ENCODE peak calls at places on chromosomes 2 and 18, in eight cellular contexts. N is activated CD8-positive, alpha-beta memory T cell treated with anti-CD3 and anti-CD28 coated beads, Interleukin-2, amount 50 U/mL, for 4 hours; T is HuH-7.5; V is posterior cingulate gyrus; R is stimulated activated naive CD8-positive, alpha-beta T cell treated with anti-CD3 and anti-CD28 coated beads, Interleukin-15, Interleukin-2, amounts not matched to agents 100 U/mL and 50 U/mL, for 24 hours; A is immature natural killer cell; G is KBM-7; H is myocyte. I is an unnamed sample.
A peak's percentile ranks its signal among the peaks of the same experiment; 100 is the strongest.

GRCh38 chr2:100999995-101000394 is 2.1 kb upstream of the RPL31 start:
- DNase-seq in V (no peak), H (no peak), A (no peak), G (no peak), T (no peak), R (no peak), N (no peak), I (no peak)

GRCh38 chr2:10222-10875 is 36.0 kb downstream of the FAM110C start:
- DNase-seq in V (peak; percentile 82), H (no peak), G (peak; percentile 18), A (no peak), N (no peak), T (no peak), R (no peak), I (no peak)

GRCh38 chr2:9800975-9801723 is 42.1 kb upstream of the TAF1B start:
- DNase-seq in V (peak; percentile 83), G (no peak), R (peak; percentile 58), T (no peak), A (no peak), H (peak; percentile 37), N (peak; percentile 54), I (peak; percentile 47)

GRCh38 chr18:9522952-9523351 is 47.6 kb downstream of the RALBP1 start:
- DNase-seq in V (no peak), N (no peak), G (no peak), H (no peak), T (no peak), A (no peak), R (no peak), I (no peak)

GRCh38 chr18:13184396-13184795 is 34.2 kb upstream of the LDLRAD4 start:
- DNase-seq in N (no peak), H (no peak), A (no peak), R (no peak), V (no peak), T (no peak), G (no peak), I (no peak)

GRCh38 chr2:158603205-158603604 is 146.5 kb downstream of the PKP4 start:
- DNase-seq in R (no peak), V (no peak), A (no peak), G (no peak), H (no peak), N (no peak), T (no peak), I (no peak)

GRCh38 chr2:133331437-133331836 is 236.8 kb downstream of the NCKAP5 start:
- DNase-seq in N (no peak), H (no peak), R (no peak), G (no peak), T (no peak), V (no peak), A (no peak), I (no peak)

GRCh38 chr18:62044490-62045000 is 142.3 kb downstream of the PIGN start:
- DNase-seq in A (no peak), H (no peak), N (no peak), G (no peak), R (no peak), V (no peak), T (no peak), I (no peak)

GRCh38 chr2:46276652-46277051 is 20.6 kb upstream of the EPAS1 start:
- DNase-seq in A (no peak), V (no peak), R (no peak), H (peak; percentile 34), G (no peak), N (no peak), T (no peak), I (no peak)

GRCh38 chr2:198664349-198664748 is 793.4 kb downstream of the SATB2 start:
- DNase-seq in T (no peak), N (no peak), R (no peak), H (no peak), A (no peak), G (no peak), V (no peak), I (no peak)

GRCh38 chr2:177724398-177725287 is 332.1 kb downstream of the AGPS start:
- DNase-seq in N (peak; percentile 32), H (peak; percentile 66), R (peak; percentile 61), A (peak; percentile 12), V (peak; percentile 92), G (peak; percentile 52), T (peak; percentile 49), I (peak; percentile 85)

GRCh38 chr2:211833582-211834279 is 704.9 kb downstream of the ERBB4 start:
- DNase-seq in V (no peak), T (no peak), G (no peak), A (no peak), R (no peak), N (no peak), H (no peak), I (no peak)

GRCh38 chr2:16407358-16407757 is 258.3 kb downstream of the CYRIA start:
- DNase-seq in H (no peak), V (no peak), G (no peak), A (no peak), N (no peak), R (no peak), T (no peak), I (no peak)

GRCh38 chr18:10370716-10371115 is 83.7 kb upstream of the APCDD1 start:
- DNase-seq in R (no peak), A (no peak), V (no peak), T (no peak), H (no peak), N (no peak), G (no peak), I (no peak)

GRCh38 chr2:213119061-213119809 is 32.2 kb downstream of the IKZF2 start:
- DNase-seq in R (peak; percentile 26), T (no peak), V (no peak), N (peak; percentile 19), G (peak; percentile 50), H (peak; percentile 44), A (peak; percentile 62), I (no peak)

GRCh38 chr2:17821535-17822451 is 5.5 kb downstream of the MSGN1 start:
- DNase-seq in G (peak; percentile 59), A (no peak), V (no peak), H (peak; percentile 53), N (no peak), R (no peak), T (no peak), I (no peak)

GRCh38 chr2:100126897-100127401 is 15.4 kb downstream of the AFF3 start:
- DNase-seq in A (no peak), T (no peak), V (no peak), R (no peak), H (no peak), G (no peak), N (no peak), I (no peak)

GRCh38 chr2:112153179-112153490 is 14.9 kb downstream of the FBLN7 start:
- DNase-seq in R (no peak), G (no peak), A (no peak), H (peak; percentile 67), V (no peak), T (no peak), N (no peak), I (no peak)

GRCh38 chr2:1736045-1736444 is 8.3 kb downstream of the PXDN start:
- DNase-seq in R (no peak), A (no peak), T (no peak), H (no peak), V (no peak), G (no peak), N (no peak), I (no peak)

GRCh38 chr2:12978058-12978835 is 261.5 kb downstream of the TRIB2 start:
- DNase-seq in G (peak; percentile 20), H (no peak), V (no peak), N (no peak), A (no peak), T (no peak), R (no peak), I (no peak)

GRCh38 chr2:205766765-205767359 is 84.6 kb downstream of the NRP2 start:
- DNase-seq in G (peak; percentile 50), N (peak; percentile 47), V (peak; percentile 94), T (peak; percentile 46), A (peak; percentile 9), H (peak; percentile 71), R (peak; percentile 63), I (peak; percentile 50)